ENCODE peak calls at places on chromosome 12, in ten cellular contexts. One of them, this sample, is unnamed.

GRCh38 chr12:56230449-56231183 is 765 bp downstream of the SLC39A5 start:
- DNase-seq in heart right ventricle: no peak
- DNase-seq in left lung: no peak
- DNase-seq in HCT116: no peak
- DNase-seq in effector memory CD4-positive, alpha-beta T cell: no peak
- DNase-seq in lung: no peak
- DNase-seq in cardiac muscle cell: no peak
- DNase-seq in A673: no peak
- DNase-seq in colonic mucosa: peak
- DNase-seq in neural progenitor cell: peak
- DNase-seq in this sample: no peak

GRCh38 chr12:20646239-20646827 is 48.8 kb upstream of the SLCO1C1 start:
- DNase-seq in heart right ventricle: no peak
- DNase-seq in left lung: no peak
- DNase-seq in HCT116: peak
- DNase-seq in effector memory CD4-positive, alpha-beta T cell: no peak
- DNase-seq in lung: no peak
- DNase-seq in cardiac muscle cell: peak
- DNase-seq in A673: peak
- DNase-seq in colonic mucosa: no peak
- DNase-seq in neural progenitor cell: peak
- DNase-seq in this sample: no peak

GRCh38 chr12:6183689-6184441 is 16.3 kb upstream of the CD9 start:
- DNase-seq in heart right ventricle: no peak
- DNase-seq in left lung: no peak
- DNase-seq in HCT116: no peak
- DNase-seq in effector memory CD4-positive, alpha-beta T cell: no peak
- DNase-seq in lung: no peak
- DNase-seq in cardiac muscle cell: peak
- DNase-seq in A673: no peak
- DNase-seq in colonic mucosa: peak
- DNase-seq in neural progenitor cell: no peak
- DNase-seq in this sample: no peak

GRCh38 chr12:5439333-5439732 is 7.4 kb downstream of the NTF3 start:
- DNase-seq in heart right ventricle: no peak
- DNase-seq in left lung: no peak
- DNase-seq in HCT116: no peak
- DNase-seq in effector memory CD4-positive, alpha-beta T cell: no peak
- DNase-seq in lung: no peak
- DNase-seq in cardiac muscle cell: no peak
- DNase-seq in A673: no peak
- DNase-seq in colonic mucosa: no peak
- DNase-seq in neural progenitor cell: peak
- DNase-seq in this sample: no peak

GRCh38 chr12:102675672-102676071 is 195.3 kb upstream of the IGF1 start:
- DNase-seq in heart right ventricle: no peak
- DNase-seq in left lung: no peak
- DNase-seq in HCT116: no peak
- DNase-seq in effector memory CD4-positive, alpha-beta T cell: no peak
- DNase-seq in lung: no peak
- DNase-seq in cardiac muscle cell: no peak
- DNase-seq in A673: no peak
- DNase-seq in colonic mucosa: no peak
- DNase-seq in neural progenitor cell: no peak
- DNase-seq in this sample: no peak

GRCh38 chr12:103827800-103828440 is 13.1 kb downstream of the NT5DC3 start:
- DNase-seq in heart right ventricle: no peak
- DNase-seq in left lung: no peak
- DNase-seq in HCT116: no peak
- DNase-seq in effector memory CD4-positive, alpha-beta T cell: no peak
- DNase-seq in lung: no peak
- DNase-seq in cardiac muscle cell: no peak
- DNase-seq in A673: no peak
- DNase-seq in colonic mucosa: no peak
- DNase-seq in neural progenitor cell: no peak
- DNase-seq in this sample: no peak

GRCh38 chr12:95848575-95849388 is 10.0 kb upstream of the SNRPF start:
- DNase-seq in heart right ventricle: no peak
- DNase-seq in left lung: no peak
- DNase-seq in HCT116: no peak
- DNase-seq in effector memory CD4-positive, alpha-beta T cell: no peak
- DNase-seq in lung: peak
- DNase-seq in cardiac muscle cell: peak
- DNase-seq in A673: peak
- DNase-seq in colonic mucosa: no peak
- DNase-seq in neural progenitor cell: peak
- DNase-seq in this sample: no peak

GRCh38 chr12:80697270-80697887 is 10.1 kb upstream of the MYF6 start:
- DNase-seq in heart right ventricle: no peak
- DNase-seq in left lung: no peak
- DNase-seq in HCT116: no peak
- DNase-seq in effector memory CD4-positive, alpha-beta T cell: no peak
- DNase-seq in lung: no peak
- DNase-seq in cardiac muscle cell: no peak
- DNase-seq in A673: no peak
- DNase-seq in colonic mucosa: no peak
- DNase-seq in neural progenitor cell: no peak
- DNase-seq in this sample: no peak

GRCh38 chr12:54016478-54016964 is 7.7 kb downstream of the HOXC8 start:
- DNase-seq in heart right ventricle: no peak
- DNase-seq in left lung: peak
- DNase-seq in HCT116: no peak
- DNase-seq in effector memory CD4-positive, alpha-beta T cell: no peak
- DNase-seq in lung: no peak
- DNase-seq in cardiac muscle cell: no peak
- DNase-seq in A673: peak
- DNase-seq in colonic mucosa: peak
- DNase-seq in neural progenitor cell: no peak
- DNase-seq in this sample: no peak

GRCh38 chr12:132089407-132089910 is 54.7 kb downstream of the DDX51 start:
- DNase-seq in heart right ventricle: no peak
- DNase-seq in left lung: no peak
- DNase-seq in HCT116: no peak
- DNase-seq in effector memory CD4-positive, alpha-beta T cell: no peak
- DNase-seq in lung: no peak
- DNase-seq in cardiac muscle cell: peak
- DNase-seq in A673: no peak
- DNase-seq in colonic mucosa: no peak
- DNase-seq in neural progenitor cell: no peak
- DNase-seq in this sample: no peak

GRCh38 chr12:90984114-90984513 is 20.7 kb downstream of the EPYC start:
- DNase-seq in heart right ventricle: no peak
- DNase-seq in left lung: no peak
- DNase-seq in HCT116: no peak
- DNase-seq in effector memory CD4-positive, alpha-beta T cell: no peak
- DNase-seq in lung: no peak
- DNase-seq in cardiac muscle cell: no peak
- DNase-seq in A673: no peak
- DNase-seq in colonic mucosa: no peak
- DNase-seq in neural progenitor cell: peak
- DNase-seq in this sample: no peak

GRCh38 chr12:9607816-9608215 is at the start of gene KLRB1:
- DNase-seq in heart right ventricle: no peak
- DNase-seq in left lung: no peak
- DNase-seq in HCT116: no peak
- DNase-seq in effector memory CD4-positive, alpha-beta T cell: no peak
- DNase-seq in lung: no peak
- DNase-seq in cardiac muscle cell: no peak
- DNase-seq in A673: no peak
- DNase-seq in colonic mucosa: no peak
- DNase-seq in neural progenitor cell: no peak
- DNase-seq in this sample: no peak

GRCh38 chr12:89206375-89206774 is 145.9 kb downstream of the DUSP6 start:
- DNase-seq in heart right ventricle: no peak
- DNase-seq in left lung: no peak
- DNase-seq in HCT116: no peak
- DNase-seq in effector memory CD4-positive, alpha-beta T cell: no peak
- DNase-seq in lung: no peak
- DNase-seq in cardiac muscle cell: no peak
- DNase-seq in A673: no peak
- DNase-seq in colonic mucosa: no peak
- DNase-seq in neural progenitor cell: no peak
- DNase-seq in this sample: no peak

GRCh38 chr12:124709722-124710656 is 142.6 kb upstream of the NCOR2 start:
- DNase-seq in heart right ventricle: no peak
- DNase-seq in left lung: no peak
- DNase-seq in HCT116: no peak
- DNase-seq in effector memory CD4-positive, alpha-beta T cell: no peak
- DNase-seq in lung: peak
- DNase-seq in cardiac muscle cell: peak
- DNase-seq in A673: no peak
- DNase-seq in colonic mucosa: no peak
- DNase-seq in neural progenitor cell: no peak
- DNase-seq in this sample: no peak

GRCh38 chr12:16036073-16036472 is 124.9 kb downstream of the DERA start:
- DNase-seq in heart right ventricle: no peak
- DNase-seq in left lung: no peak
- DNase-seq in HCT116: no peak
- DNase-seq in effector memory CD4-positive, alpha-beta T cell: no peak
- DNase-seq in lung: no peak
- DNase-seq in cardiac muscle cell: no peak
- DNase-seq in A673: no peak
- DNase-seq in colonic mucosa: no peak
- DNase-seq in neural progenitor cell: peak
- DNase-seq in this sample: no peak

GRCh38 chr12:79073506-79073905 is 208.9 kb downstream of the SYT1 start:
- DNase-seq in heart right ventricle: no peak
- DNase-seq in left lung: no peak
- DNase-seq in HCT116: no peak
- DNase-seq in effector memory CD4-positive, alpha-beta T cell: no peak
- DNase-seq in lung: no peak
- DNase-seq in cardiac muscle cell: no peak
- DNase-seq in A673: no peak
- DNase-seq in colonic mucosa: no peak
- DNase-seq in neural progenitor cell: no peak
- DNase-seq in this sample: no peak

GRCh38 chr12:75982974-75983660 is 48.5 kb downstream of the PHLDA1 start:
- DNase-seq in heart right ventricle: no peak
- DNase-seq in left lung: no peak
- DNase-seq in HCT116: no peak
- DNase-seq in effector memory CD4-positive, alpha-beta T cell: no peak
- DNase-seq in lung: no peak
- DNase-seq in cardiac muscle cell: no peak
- DNase-seq in A673: no peak
- DNase-seq in colonic mucosa: peak
- DNase-seq in neural progenitor cell: no peak
- DNase-seq in this sample: no peak
- H3K27ac ChIP-seq in heart right ventricle: peak
- H3K27ac ChIP-seq in left lung: no peak
- H3K27ac ChIP-seq in HCT116: peak
- H3K27ac ChIP-seq in effector memory CD4-positive, alpha-beta T cell: no peak
- H3K27ac ChIP-seq in lung: peak
- H3K27ac ChIP-seq in cardiac muscle cell: no peak
- H3K27ac ChIP-seq in A673: no peak
- H3K27ac ChIP-seq in colonic mucosa: peak
- H3K27ac ChIP-seq in neural progenitor cell: no peak
- H3K27ac ChIP-seq in this sample: no peak

DNA sequence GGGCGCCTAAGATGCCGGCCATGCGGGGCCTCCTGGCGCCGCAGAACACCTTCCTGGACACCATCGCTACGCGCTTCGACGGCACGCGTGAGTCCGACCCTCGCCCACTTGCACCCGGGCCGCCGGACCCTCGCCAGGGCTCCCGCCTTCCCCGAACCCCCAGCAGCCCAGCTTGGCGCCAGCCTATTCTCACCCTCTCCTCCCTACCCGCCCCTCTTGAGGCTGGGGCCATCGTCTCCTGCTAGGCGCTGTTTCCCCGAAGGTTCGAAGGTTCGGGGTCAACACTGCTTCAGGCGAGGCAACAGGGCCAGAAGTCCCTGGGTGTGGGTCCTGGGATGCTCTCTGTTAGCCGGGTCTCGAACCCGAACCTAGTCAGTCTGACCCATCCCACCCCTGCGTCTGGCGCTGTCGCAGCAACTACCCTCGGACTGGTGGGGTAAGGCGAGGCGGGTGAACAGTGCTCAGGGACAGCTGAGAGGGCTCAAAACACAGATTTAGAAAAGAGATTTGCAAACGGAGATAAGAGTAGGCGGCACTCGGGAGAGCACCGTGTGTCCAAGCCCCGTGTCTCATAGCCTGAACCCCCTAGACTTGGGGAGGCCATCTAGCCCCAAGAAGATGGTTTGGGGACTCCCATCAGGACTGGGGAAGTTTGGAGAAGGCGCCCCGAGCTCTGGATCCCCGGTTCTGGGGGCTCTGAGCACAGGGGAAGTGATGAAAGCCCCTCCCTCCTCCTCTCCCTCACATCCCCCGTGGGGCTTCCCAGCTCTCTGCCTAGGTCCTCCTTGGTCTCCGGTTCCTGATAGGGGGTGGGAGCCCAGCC is 787 bp downstream of the KCNH3 start:
- DNase-seq in heart right ventricle: no peak
- DNase-seq in left lung: peak
- DNase-seq in HCT116: no peak
- DNase-seq in effector memory CD4-positive, alpha-beta T cell: no peak
- DNase-seq in lung: no peak
- DNase-seq in cardiac muscle cell: no peak
- DNase-seq in A673: no peak
- DNase-seq in colonic mucosa: no peak
- DNase-seq in neural progenitor cell: no peak
- DNase-seq in this sample: no peak
- H3K4me3 ChIP-seq in heart right ventricle: no peak
- H3K4me3 ChIP-seq in left lung: no peak
- H3K4me3 ChIP-seq in HCT116: peak
- H3K4me3 ChIP-seq in effector memory CD4-positive, alpha-beta T cell: peak
- H3K4me3 ChIP-seq in lung: no peak
- H3K4me3 ChIP-seq in cardiac muscle cell: no peak
- H3K4me3 ChIP-seq in A673: peak
- H3K4me3 ChIP-seq in colonic mucosa: no peak
- H3K4me3 ChIP-seq in neural progenitor cell: no peak
- H3K4me3 ChIP-seq in this sample: peak

DNA sequence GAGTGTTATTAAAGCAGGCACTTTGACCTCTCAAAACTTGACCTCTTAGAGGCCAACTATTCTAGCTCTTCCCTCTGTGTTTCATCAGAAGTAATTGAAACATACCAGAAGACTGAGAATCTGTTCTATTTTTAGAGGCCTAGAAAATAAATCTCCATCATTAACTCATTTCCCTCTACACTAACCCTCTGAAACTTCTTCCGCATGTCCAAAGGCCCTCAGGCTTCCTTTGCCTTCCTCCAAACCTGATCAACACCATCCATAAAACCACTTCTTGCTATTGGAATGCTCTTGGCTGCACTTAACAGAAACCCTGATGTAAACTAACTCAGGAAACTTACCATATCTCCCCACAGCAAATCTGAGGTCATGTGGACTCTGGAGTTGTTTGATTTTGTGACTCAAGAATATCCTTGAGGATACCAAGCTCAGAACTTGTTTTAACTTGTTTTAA is 196.4 kb downstream of the RPAP3 start:
- DNase-seq in heart right ventricle: no peak
- DNase-seq in left lung: no peak
- DNase-seq in HCT116: no peak
- DNase-seq in effector memory CD4-positive, alpha-beta T cell: no peak
- DNase-seq in lung: peak
- DNase-seq in cardiac muscle cell: peak
- DNase-seq in A673: no peak
- DNase-seq in colonic mucosa: no peak
- DNase-seq in neural progenitor cell: no peak
- DNase-seq in this sample: no peak
- H3K27ac ChIP-seq in heart right ventricle: no peak
- H3K27ac ChIP-seq in left lung: peak
- H3K27ac ChIP-seq in HCT116: no peak
- H3K27ac ChIP-seq in effector memory CD4-positive, alpha-beta T cell: no peak
- H3K27ac ChIP-seq in lung: no peak
- H3K27ac ChIP-seq in cardiac muscle cell: peak
- H3K27ac ChIP-seq in A673: no peak
- H3K27ac ChIP-seq in colonic mucosa: no peak
- H3K27ac ChIP-seq in neural progenitor cell: no peak
- H3K27ac ChIP-seq in this sample: no peak

GRCh38 chr12:24815087-24815423 is 133.8 kb downstream of the BCAT1 start:
- DNase-seq in heart right ventricle: no peak
- DNase-seq in left lung: no peak
- DNase-seq in HCT116: no peak
- DNase-seq in effector memory CD4-positive, alpha-beta T cell: no peak
- DNase-seq in lung: no peak
- DNase-seq in cardiac muscle cell: no peak
- DNase-seq in A673: no peak
- DNase-seq in colonic mucosa: no peak
- DNase-seq in neural progenitor cell: no peak
- DNase-seq in this sample: no peak
- H3K4me3 ChIP-seq in heart right ventricle: no peak
- H3K4me3 ChIP-seq in left lung: no peak
- H3K4me3 ChIP-seq in HCT116: no peak
- H3K4me3 ChIP-seq in effector memory CD4-positive, alpha-beta T cell: peak
- H3K4me3 ChIP-seq in lung: no peak
- H3K4me3 ChIP-seq in cardiac muscle cell: no peak
- H3K4me3 ChIP-seq in A673: no peak
- H3K4me3 ChIP-seq in colonic mucosa: no peak
- H3K4me3 ChIP-seq in neural progenitor cell: no peak
- H3K4me3 ChIP-seq in this sample: no peak